ENCODE peak calls at places on chromosomes 11 and 22, in eight cellular contexts. S is left lung, H is retinal pigment epithelial cell, V is neural progenitor cell, Z is tibial artery, T is fibroblast of lung, Y is cardiac muscle cell, X is Caco-2. I is an unnamed sample.
A peak's percentile ranks its signal among the peaks of the same experiment; 100 is the strongest.

GRCh38 chr11:61815790-61816735 is 740 bp downstream of the FADS1 start:
- DNase-seq in X (peak; percentile 76), Z (peak; percentile 89), V (peak; percentile 84), S (peak; percentile 69), T (peak; percentile 67), Y (peak; percentile 85), H (peak; percentile 59), I (peak; percentile 78)

GRCh38 chr11:30125461-30125860 is 105.4 kb upstream of the FSHB start:
- DNase-seq in S (no peak), Y (peak; percentile 10), X (no peak), H (no peak), V (no peak), T (no peak), Z (no peak), I (no peak)

GRCh38 chr11:125091247-125091876 is 20.1 kb downstream of the TMEM218 start:
- DNase-seq in S (no peak), H (peak; percentile 21), T (peak; percentile 86), Y (peak; percentile 89), V (peak; percentile 89), X (peak; percentile 75), Z (no peak), I (peak; percentile 95)

GRCh38 chr11:2789791-2790580 is 90.2 kb upstream of the KCNQ1OT1 start:
- DNase-seq in T (no peak), X (no peak), V (no peak), Z (peak; percentile 58), H (no peak), S (peak; percentile 14), Y (no peak), I (no peak)

GRCh38 chr11:106281455-106282173 is 204.2 kb downstream of the AASDHPPT start:
- DNase-seq in H (peak; percentile 88), Y (peak; percentile 81), V (no peak), Z (no peak), T (peak; percentile 51), S (no peak), X (no peak), I (peak; percentile 93)

GRCh38 chr11:73184953-73185671 is 33.0 kb upstream of the P2RY2 start:
- DNase-seq in H (no peak), V (peak; percentile 68), Y (peak; percentile 68), T (peak; percentile 39), S (peak; percentile 78), X (peak; percentile 88), Z (peak; percentile 86), I (peak; percentile 80)

GRCh38 chr22:25102722-25103121 is 96.9 kb upstream of the CRYBB3 start:
- DNase-seq in S (no peak), Z (no peak), V (no peak), X (no peak), Y (no peak), H (no peak), T (no peak), I (no peak)

GRCh38 chr11:111730871-111731591 is 35.2 kb downstream of the PPP2R1B start:
- DNase-seq in V (no peak), Z (peak; percentile 84), T (peak; percentile 37), H (peak; percentile 52), X (no peak), Y (no peak), S (no peak), I (peak; percentile 39)

GRCh38 chr22:24400037-24400725 is 27.2 kb upstream of the ADORA2A start:
- DNase-seq in H (no peak), S (no peak), V (no peak), T (no peak), Z (no peak), Y (no peak), X (no peak), I (no peak)

GRCh38 chr11:113014731-113015455 is 53.7 kb downstream of the NCAM1 start:
- DNase-seq in V (no peak), Y (peak; percentile 37), S (no peak), H (no peak), Z (no peak), T (peak; percentile 14), X (peak; percentile 9), I (no peak)

GRCh38 chr22:48944756-48945620 is 882.7 kb downstream of the BRD1 start:
- DNase-seq in Y (no peak), H (no peak), X (no peak), V (no peak), S (no peak), Z (peak; percentile 60), T (no peak), I (no peak)

GRCh38 chr22:48944433-48944755 is 883.3 kb downstream of the BRD1 start:
- DNase-seq in H (no peak), Y (no peak), Z (peak; percentile 40), T (no peak), V (no peak), S (no peak), X (no peak), I (no peak)

GRCh38 chr22:48941903-48942625 is 885.6 kb downstream of the BRD1 start:
- DNase-seq in T (no peak), Z (peak; percentile 16), V (no peak), Y (no peak), S (no peak), H (no peak), X (no peak), I (no peak)

GRCh38 chr22:48942698-48943566 is 884.7 kb downstream of the BRD1 start:
- DNase-seq in T (no peak), X (no peak), Y (no peak), H (no peak), S (no peak), Z (peak; percentile 40), V (no peak), I (no peak)

GRCh38 chr22:48943567-48944432 is 883.9 kb downstream of the BRD1 start:
- DNase-seq in Y (no peak), T (no peak), V (peak; percentile 68), Z (peak; percentile 60), S (no peak), X (peak; percentile 41), H (no peak), I (peak; percentile 11)
- TF ChIP-seq CTCF in Y (no peak), T (no peak), V (peak; percentile 61), Z (peak; percentile 17), S (no peak), X (peak; percentile 46), H (no peak), I (peak; percentile 75)

DNA sequence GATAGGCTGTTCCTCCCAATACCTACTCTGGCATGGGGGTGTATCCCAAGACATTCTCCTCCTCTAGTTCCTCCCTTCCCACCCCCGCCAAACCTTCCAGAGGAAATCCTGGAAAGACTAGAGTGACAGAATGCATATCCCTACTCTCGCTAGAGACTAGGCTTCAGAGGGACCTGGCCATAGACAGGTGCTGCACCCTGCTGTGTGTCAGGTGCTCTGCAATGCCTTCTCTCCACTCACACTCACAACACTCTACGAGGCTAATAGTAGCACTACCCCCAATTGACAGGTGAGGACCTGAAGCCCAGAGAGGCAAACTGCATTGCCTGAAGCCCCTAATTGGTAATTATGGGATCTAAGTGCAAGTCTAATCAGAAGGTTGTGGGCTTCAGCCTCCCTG is 46.2 kb upstream of the LMO1 start:
- DNase-seq in T (no peak), X (no peak), Z (no peak), V (no peak), S (peak; percentile 3), Y (no peak), H (no peak), I (no peak)
- TF ChIP-seq CTCF in T (no peak), X (peak; percentile 23), Z (no peak), V (no peak), S (no peak), Y (no peak), H (peak; percentile 57), I (peak; percentile 39)

GRCh38 chr11:90438069-90438468 is 215.2 kb upstream of the CHORDC1 start:
- DNase-seq in S (no peak), T (no peak), Y (no peak), V (no peak), X (no peak), H (no peak), Z (no peak), I (no peak)

DNA sequence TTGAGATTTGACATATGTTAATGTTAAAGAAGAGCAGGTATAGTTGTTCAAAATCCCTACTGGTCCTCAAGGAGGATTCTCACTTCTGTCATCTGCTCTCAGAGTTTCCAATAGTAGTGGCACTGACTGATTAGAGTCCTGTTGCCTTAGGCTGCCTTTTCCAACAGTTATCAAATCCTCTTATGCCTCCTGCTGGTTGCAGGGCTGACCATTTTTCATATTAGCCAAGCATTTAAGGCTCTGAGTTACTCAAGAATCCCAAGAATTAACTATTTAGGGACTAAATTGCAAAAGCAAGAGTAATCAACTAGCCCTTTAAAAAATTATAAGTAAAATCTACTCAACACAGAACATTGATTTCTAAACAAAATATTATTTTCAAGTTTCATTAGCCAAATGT is 212.0 kb upstream of the CHORDC1 start:
- DNase-seq in X (peak; percentile 74), Z (no peak), S (no peak), T (peak; percentile 4), H (no peak), V (peak; percentile 8), Y (no peak), I (no peak)
- TF ChIP-seq CTCF in X (peak; percentile 70), Z (peak; percentile 20), S (no peak), T (no peak), H (peak; percentile 66), V (peak; percentile 25), Y (no peak), I (peak; percentile 59)

GRCh38 chr11:45343988-45344387 is 57.8 kb upstream of the SYT13 start:
- DNase-seq in H (no peak), V (no peak), S (no peak), X (no peak), Y (no peak), T (no peak), Z (no peak), I (no peak)

GRCh38 chr11:45336136-45336535 is 50.0 kb upstream of the SYT13 start:
- DNase-seq in Z (no peak), Y (no peak), X (no peak), T (no peak), V (no peak), S (no peak), H (no peak), I (no peak)

GRCh38 chr11:45339754-45340519 is 53.8 kb upstream of the SYT13 start:
- DNase-seq in X (peak; percentile 96), S (peak; percentile 93), V (peak; percentile 98), Y (peak; percentile 96), Z (peak; percentile 95), T (peak; percentile 87), H (peak; percentile 9), I (peak; percentile 83)

GRCh38 chr11:45337583-45338360 is 51.6 kb upstream of the SYT13 start:
- DNase-seq in H (no peak), Z (no peak), V (no peak), S (no peak), X (no peak), T (no peak), Y (no peak), I (no peak)

DNA sequence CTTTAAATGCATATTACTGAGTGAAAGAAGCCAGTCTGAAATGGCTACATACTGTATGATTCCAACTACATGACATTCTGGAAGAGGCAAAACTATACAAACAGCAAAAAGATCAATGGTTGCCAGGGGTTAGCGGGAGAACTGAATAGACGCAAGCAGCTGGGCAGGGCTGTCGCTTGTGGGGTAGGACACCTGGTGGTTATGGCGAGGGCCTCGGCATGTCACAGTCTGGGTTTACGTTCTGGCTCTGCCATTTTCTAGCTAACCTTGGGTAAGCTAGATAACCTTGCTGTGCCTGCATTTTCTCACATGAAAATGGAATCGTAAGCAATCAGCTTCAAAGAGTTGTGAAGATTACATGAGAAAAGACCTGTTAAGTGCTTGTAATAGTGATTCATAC is 55.2 kb upstream of the SYT13 start:
- DNase-seq in X (no peak), V (peak; percentile 43), Z (no peak), H (no peak), Y (no peak), T (no peak), S (no peak), I (no peak)
- TF ChIP-seq CTCF in X (no peak), V (no peak), Z (no peak), H (no peak), Y (no peak), T (no peak), S (no peak), I (no peak)